ENCODE peak calls at places on chromosomes 3 and 15, in eight cellular contexts. C is Panc1, N is HCT116, R is vagina, V is K562, P is HepG2, B is HL-60, L is GM23338. S is an unnamed sample.

GRCh38 chr15:37059051-37059450 is 41.3 kb downstream of the MEIS2 start:
- DNase-seq in C (no peak), L (no peak), N (peak), R (no peak), P (no peak), V (no peak), B (no peak), S (no peak)

GRCh38 chr15:90000175-90000923 is 775 bp upstream of the ZNF710 start:
- DNase-seq in C (no peak), V (no peak), N (no peak), B (peak), R (no peak), P (no peak), L (peak), S (no peak)

GRCh38 chr15:36777941-36778340 is 198.5 kb downstream of the CDIN1 start:
- DNase-seq in N (no peak), B (no peak), V (no peak), R (no peak), L (no peak), C (no peak), P (no peak), S (no peak)

GRCh38 chr3:124558898-124559649 is 171.2 kb upstream of the UMPS start:
- DNase-seq in C (no peak), V (peak), L (no peak), P (no peak), B (no peak), N (peak), R (no peak), S (peak)

GRCh38 chr3:145094355-145094941 is 1066.5 kb downstream of the PLOD2 start:
- DNase-seq in P (no peak), N (peak), L (peak), B (no peak), V (no peak), C (no peak), R (no peak), S (peak)

GRCh38 chr3:197424674-197425484 is 126.5 kb upstream of the DLG1 start:
- DNase-seq in V (no peak), R (no peak), N (no peak), L (no peak), C (no peak), P (no peak), B (no peak), S (no peak)

GRCh38 chr15:74387141-74387541 is 19.7 kb upstream of the CYP11A1 start:
- DNase-seq in R (no peak), V (no peak), B (no peak), N (no peak), C (no peak), L (no peak), P (no peak), S (no peak)

GRCh38 chr3:16840111-16840444 is 44.7 kb upstream of the PLCL2 start:
- DNase-seq in R (no peak), L (no peak), B (no peak), V (no peak), C (no peak), N (no peak), P (no peak), S (no peak)

GRCh38 chr3:193132247-193132646 is 108.8 kb upstream of the PLAAT1 start:
- DNase-seq in L (no peak), V (no peak), P (no peak), R (no peak), B (no peak), N (no peak), C (no peak), S (no peak)

GRCh38 chr3:157311633-157312365 is 124.9 kb upstream of the PTX3 start:
- DNase-seq in V (no peak), C (no peak), N (no peak), L (no peak), R (no peak), B (no peak), P (no peak), S (peak)

GRCh38 chr3:45119824-45120614 is 26.2 kb downstream of the CDCP1 start:
- DNase-seq in V (no peak), P (peak), L (no peak), R (no peak), B (no peak), N (no peak), C (no peak), S (no peak)

GRCh38 chr3:190038050-190038631 is 82.6 kb downstream of the P3H2 start:
- DNase-seq in V (no peak), B (no peak), N (peak), C (no peak), P (no peak), L (no peak), R (no peak), S (no peak)

GRCh38 chr15:56734013-56734625 is 810 bp upstream of the ZNF280D start:
- DNase-seq in V (peak), P (no peak), L (peak), B (no peak), R (no peak), N (no peak), C (no peak), S (no peak)
- H3K4me3 ChIP-seq in V (no peak), P (no peak), L (peak), B (no peak), R (peak), N (no peak), C (peak), S (no peak)

GRCh38 chr3:152300029-152300764 is 31.5 kb downstream of the MBNL1 start:
- DNase-seq in C (no peak), B (no peak), N (no peak), P (no peak), V (no peak), R (no peak), L (no peak), S (no peak)

GRCh38 chr3:152296382-152296781 is 27.7 kb downstream of the MBNL1 start:
- DNase-seq in V (no peak), B (no peak), R (no peak), N (no peak), L (no peak), C (no peak), P (no peak), S (no peak)

GRCh38 chr3:152296990-152297389 is 28.3 kb downstream of the MBNL1 start:
- DNase-seq in R (no peak), N (no peak), B (no peak), L (no peak), V (no peak), C (no peak), P (no peak), S (no peak)

GRCh38 chr3:152299243-152299976 is 30.7 kb downstream of the MBNL1 start:
- DNase-seq in B (no peak), L (no peak), P (no peak), R (no peak), C (no peak), V (no peak), N (no peak), S (no peak)

GRCh38 chr3:152298393-152299242 is 29.9 kb downstream of the MBNL1 start:
- DNase-seq in P (peak), N (no peak), R (no peak), V (peak), B (peak), C (peak), L (no peak), S (peak)
- TF ChIP-seq POLR2AphosphoS5 in P (no peak), N (no peak), R (no peak), V (peak), B (peak), C (peak), L (no peak), S (peak)

GRCh38 chr3:180036092-180036677 is 552 bp downstream of the PEX5L start:
- DNase-seq in N (no peak), V (no peak), P (no peak), L (peak), C (no peak), R (no peak), B (no peak), S (no peak)
- H3K4me3 ChIP-seq in N (no peak), V (no peak), P (no peak), L (peak), C (peak), R (peak), B (peak), S (peak)

GRCh38 chr15:87762110-87762509 is 494.4 kb downstream of the NTRK3 start:
- DNase-seq in N (no peak), P (no peak), V (peak), R (no peak), L (no peak), C (no peak), B (peak), S (no peak)
- TF ChIP-seq POLR2AphosphoS5 in N (no peak), P (no peak), V (no peak), R (no peak), L (no peak), C (no peak), B (peak), S (no peak)

DNA sequence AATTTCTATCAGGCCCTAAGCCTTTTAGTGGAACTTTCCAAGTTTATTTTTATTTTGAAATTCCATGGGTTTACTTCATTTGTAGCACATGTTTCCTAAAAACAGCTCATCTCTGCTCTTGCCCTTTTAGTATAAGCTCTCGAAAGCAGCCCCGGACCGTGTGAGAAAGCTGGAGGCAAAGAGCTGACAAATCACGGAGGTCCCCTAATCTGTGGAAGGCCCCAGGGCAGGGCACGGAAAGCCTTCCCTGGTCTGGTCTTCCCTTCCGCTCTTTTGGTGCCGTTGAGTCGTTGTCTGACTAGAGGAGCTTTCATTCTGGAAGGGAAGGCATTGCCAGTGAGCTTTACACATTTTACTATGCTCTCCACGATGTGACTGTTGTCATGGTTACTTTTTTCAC is 71.8 kb downstream of the CYP19A1 start:
- DNase-seq in C (no peak), V (no peak), B (no peak), R (no peak), L (peak), P (no peak), N (no peak), S (no peak)
- H3K4me3 ChIP-seq in C (no peak), V (no peak), B (no peak), R (peak), L (peak), P (no peak), N (no peak), S (peak)

GRCh38 chr3:40801276-40801675 is 276.5 kb downstream of the ZNF621 start:
- DNase-seq in L (no peak), B (no peak), P (no peak), N (no peak), R (no peak), V (no peak), C (no peak), S (no peak)

GRCh38 chr3:40805456-40805855 is 280.7 kb downstream of the ZNF621 start:
- DNase-seq in P (peak), C (no peak), R (no peak), N (no peak), B (no peak), V (no peak), L (no peak), S (no peak)

GRCh38 chr3:40803311-40803710 is 278.6 kb downstream of the ZNF621 start:
- DNase-seq in V (no peak), L (no peak), P (no peak), B (no peak), N (no peak), C (no peak), R (no peak), S (no peak)

DNA sequence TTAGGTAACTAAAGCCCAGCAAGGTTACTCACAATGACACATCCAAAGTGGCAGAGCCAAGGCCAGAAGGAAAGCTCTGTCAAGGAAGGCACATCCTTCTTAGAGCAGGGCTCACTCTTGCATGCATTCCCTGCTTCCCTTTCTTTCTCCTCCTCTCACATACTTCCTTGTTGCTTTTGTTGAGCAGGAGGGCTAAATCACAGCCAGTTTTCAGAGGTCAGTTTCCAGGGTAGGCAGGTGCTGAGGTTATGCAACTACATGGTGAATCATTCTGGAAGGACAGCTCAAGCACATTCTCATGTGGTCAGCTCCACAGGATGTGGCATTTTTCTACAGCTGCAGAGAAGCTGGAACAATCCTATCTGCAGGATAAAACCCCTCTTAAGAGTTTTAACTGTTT is 275.6 kb downstream of the ZNF621 start:
- DNase-seq in C (peak), V (no peak), L (peak), R (no peak), P (peak), B (no peak), N (peak), S (no peak)
- TF ChIP-seq POLR2AphosphoS5 in C (no peak), V (no peak), L (no peak), R (no peak), P (no peak), B (no peak), N (no peak), S (no peak)

DNA sequence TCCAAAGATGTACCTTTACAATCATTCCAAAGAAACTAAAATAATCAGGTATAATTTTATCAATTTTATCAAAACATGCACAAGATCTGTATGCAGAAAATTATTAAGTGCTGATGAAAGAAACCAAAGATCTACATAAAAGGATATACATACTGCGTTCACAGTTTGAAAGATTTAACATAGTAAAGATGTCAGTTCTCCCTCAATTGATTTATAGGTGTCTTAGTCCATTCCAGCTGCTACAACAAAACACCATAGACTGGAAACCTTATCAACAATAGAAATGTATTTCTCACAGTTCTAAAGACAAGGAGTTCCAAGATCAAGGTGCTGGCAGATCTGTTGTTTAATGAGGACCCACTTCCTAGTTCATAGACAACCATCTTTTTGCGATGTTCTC is 189.0 kb upstream of the CCDC54 start:
- DNase-seq in L (no peak), N (no peak), B (no peak), C (no peak), R (no peak), V (no peak), P (no peak), S (no peak)
- H3K4me3 ChIP-seq in L (no peak), N (no peak), B (no peak), C (no peak), R (no peak), V (no peak), P (no peak), S (no peak)

GRCh38 chr3:111761309-111761795 is 97.7 kb upstream of the PHLDB2 start:
- DNase-seq in L (no peak), V (no peak), N (no peak), C (no peak), R (no peak), P (no peak), B (no peak), S (no peak)
- TF ChIP-seq POLR2AphosphoS5 in L (no peak), V (no peak), N (no peak), C (no peak), R (peak), P (no peak), B (no peak), S (no peak)

GRCh38 chr3:37290551-37290950 is 116.2 kb upstream of the LRRFIP2 start:
- DNase-seq in R (no peak), N (no peak), P (no peak), L (peak), C (no peak), B (no peak), V (no peak), S (no peak)
- H3K4me3 ChIP-seq in R (no peak), N (no peak), P (no peak), L (no peak), C (no peak), B (no peak), V (no peak), S (no peak)

GRCh38 chr3:4978966-4979400 is 254 bp upstream of the BHLHE40 start:
- DNase-seq in V (peak), B (peak), R (no peak), N (peak), L (peak), C (no peak), P (peak), S (no peak)
- TF ChIP-seq POLR2AphosphoS5 in V (no peak), B (no peak), R (no peak), N (no peak), L (no peak), C (no peak), P (no peak), S (no peak)